ENCODE peak calls at places on chromosome 18, in ten cellular contexts. V, F, B, O, T, I, D, G, N and Z are unnamed samples. For H3K9me3, the result is how much of the 10 kb centered on the place peaks cover.

GRCh38 chr18:26432651-26433424 is 115.5 kb downstream of the KCTD1 start:
- DNase-seq in V (no peak), F (no peak), B (no peak), O (no peak), T (no peak), I (no peak), D (no peak), G (no peak), N (no peak), Z (no peak)

GRCh38 chr18:36066001-36066400 is 1.4 kb downstream of the RPRD1A start:
- DNase-seq in V (no peak), F (no peak), B (no peak), O (no peak), T (no peak), I (no peak), D (no peak), G (no peak), N (no peak), Z (no peak)

GRCh38 chr18:26071020-26071419 is 19.4 kb downstream of the SS18 start:
- DNase-seq in V (no peak), F (no peak), B (no peak), O (no peak), T (no peak), I (no peak), D (no peak), G (no peak), N (no peak), Z (no peak)

GRCh38 chr18:8860845-8861642 is 155.7 kb downstream of the MTCL1 start:
- DNase-seq in V (no peak), F (no peak), B (no peak), O (no peak), T (peak), I (no peak), D (no peak), G (no peak), N (no peak), Z (no peak)

GRCh38 chr18:49305688-49306336 is 154.6 kb downstream of the DYM start:
- DNase-seq in V (no peak), F (no peak), B (no peak), O (no peak), T (no peak), I (peak), D (no peak), G (no peak), N (no peak), Z (no peak)

GRCh38 chr18:27114842-27115241 is 70.3 kb downstream of the CHST9 start:
- DNase-seq in V (no peak), F (no peak), B (no peak), O (no peak), T (no peak), I (no peak), D (no peak), G (no peak), N (no peak), Z (no peak)

GRCh38 chr18:27604583-27604982 is 419.5 kb upstream of the CHST9 start:
- DNase-seq in V (no peak), F (no peak), B (no peak), O (no peak), T (no peak), I (no peak), D (no peak), G (no peak), N (no peak), Z (no peak)

GRCh38 chr18:79545714-79546113 is 133.9 kb upstream of the CTDP1 start:
- DNase-seq in V (no peak), F (peak), B (no peak), O (no peak), T (no peak), I (no peak), D (no peak), G (no peak), N (no peak), Z (no peak)

GRCh38 chr18:30625961-30626360 is 416.6 kb downstream of the DSC3 start:
- DNase-seq in V (no peak), F (no peak), B (no peak), O (no peak), T (no peak), I (no peak), D (no peak), G (no peak), N (peak), Z (no peak)

GRCh38 chr18:58466636-58467205 is 162.2 kb downstream of the ALPK2 start:
- DNase-seq in V (no peak), F (no peak), B (no peak), O (no peak), T (no peak), I (peak), D (no peak), G (no peak), N (peak), Z (no peak)

GRCh38 chr18:72830109-72830508 is 37.7 kb downstream of the NETO1 start:
- DNase-seq in V (no peak), F (no peak), B (peak), O (no peak), T (peak), I (no peak), D (no peak), G (no peak), N (no peak), Z (no peak)

GRCh38 chr18:43665239-43665788 is 388.0 kb upstream of the SYT4 start:
- DNase-seq in V (no peak), F (no peak), B (no peak), O (peak), T (no peak), I (peak), D (no peak), G (no peak), N (no peak), Z (no peak)

GRCh38 chr18:10401489-10401888 is 52.9 kb upstream of the APCDD1 start:
- DNase-seq in V (no peak), F (no peak), B (no peak), O (no peak), T (no peak), I (no peak), D (no peak), G (no peak), N (no peak), Z (no peak)

GRCh38 chr18:23735021-23735464 is 45.8 kb downstream of the LAMA3 start:
- DNase-seq in V (no peak), F (no peak), B (no peak), O (no peak), T (no peak), I (no peak), D (no peak), G (no peak), N (no peak), Z (no peak)

GRCh38 chr18:35559867-35560266 is 21.7 kb upstream of the GALNT1 start:
- DNase-seq in V (no peak), F (no peak), B (no peak), O (no peak), T (no peak), I (no peak), D (no peak), G (no peak), N (no peak), Z (no peak)

GRCh38 chr18:25102657-25103056 is 249.3 kb downstream of the ZNF521 start:
- DNase-seq in V (no peak), F (no peak), B (no peak), O (no peak), T (no peak), I (no peak), D (no peak), G (no peak), N (no peak), Z (no peak)

GRCh38 chr18:57050314-57050949 is 96.5 kb upstream of the BOD1L2 start:
- DNase-seq in V (no peak), F (no peak), B (no peak), O (no peak), T (no peak), I (no peak), D (no peak), G (no peak), N (no peak), Z (no peak)

GRCh38 chr18:10259934-10260333 is 194.5 kb upstream of the APCDD1 start:
- DNase-seq in V (no peak), F (no peak), B (no peak), O (no peak), T (no peak), I (no peak), D (no peak), G (no peak), N (no peak), Z (no peak)

GRCh38 chr18:56748698-56749268 is 97.6 kb downstream of the WDR7 start:
- DNase-seq in V (peak), F (no peak), B (no peak), O (peak), T (peak), I (no peak), D (no peak), G (no peak), N (no peak), Z (no peak)

GRCh38 chr18:23626451-23627279 is 36.0 kb downstream of the ANKRD29 start:
- DNase-seq in V (no peak), F (no peak), B (no peak), O (no peak), T (no peak), I (no peak), D (no peak), G (no peak), N (no peak), Z (no peak)

GRCh38 chr18:59954241-59954640 is 54.4 kb downstream of the PMAIP1 start:
- DNase-seq in V (no peak), F (no peak), B (no peak), O (no peak), T (no peak), I (no peak), D (no peak), G (no peak), N (no peak), Z (no peak)

GRCh38 chr18:59143441-59143840 is 3.8 kb downstream of the SEC11C start:
- DNase-seq in V (no peak), F (no peak), B (no peak), O (no peak), T (peak), I (no peak), D (no peak), G (no peak), N (no peak), Z (no peak)

GRCh38 chr18:48455555-48456478 is 46.6 kb upstream of the ZBTB7C start:
- DNase-seq in V (no peak), F (no peak), B (no peak), O (peak), T (peak), I (peak), D (no peak), G (no peak), N (peak), Z (peak)

GRCh38 chr18:49247786-49248185 is 212.7 kb downstream of the DYM start:
- DNase-seq in V (no peak), F (no peak), B (no peak), O (no peak), T (no peak), I (no peak), D (no peak), G (no peak), N (no peak), Z (no peak)

GRCh38 chr18:2687390-2688001 is 32.0 kb downstream of the SMCHD1 start:
- DNase-seq in V (no peak), F (no peak), B (no peak), O (no peak), T (peak), I (no peak), D (no peak), G (no peak), N (no peak), Z (no peak)

GRCh38 chr18:12155996-12156395 is 62.4 kb downstream of the ANKRD62 start:
- DNase-seq in V (no peak), F (no peak), B (no peak), O (no peak), T (no peak), I (no peak), D (no peak), G (no peak), N (no peak), Z (no peak)

GRCh38 chr18:79378416-79379250 is 17.1 kb upstream of the NFATC1 start:
- DNase-seq in V (peak), F (no peak), B (peak), O (no peak), T (peak), I (no peak), D (peak), G (peak), N (peak), Z (peak)

GRCh38 chr18:48529796-48530195 is 9.0 kb upstream of the CTIF start:
- DNase-seq in V (no peak), F (no peak), B (peak), O (no peak), T (no peak), I (no peak), D (no peak), G (no peak), N (no peak), Z (no peak)

GRCh38 chr18:57910817-57911216 is 107.7 kb upstream of the ATP8B1 start:
- DNase-seq in V (peak), F (no peak), B (peak), O (no peak), T (no peak), I (no peak), D (no peak), G (no peak), N (no peak), Z (no peak)

GRCh38 chr18:2555895-2556294 is 15.4 kb downstream of the METTL4 start:
- DNase-seq in V (no peak), F (no peak), B (no peak), O (no peak), T (no peak), I (no peak), D (no peak), G (no peak), N (no peak), Z (no peak)

GRCh38 chr18:5894613-5895299 is 566 bp downstream of the TMEM200C start:
- DNase-seq in V (no peak), F (no peak), B (peak), O (no peak), T (no peak), I (no peak), D (peak), G (peak), N (peak), Z (no peak)

GRCh38 chr18:14979875-14980274 is 231.9 kb downstream of the ANKRD30B start:
- DNase-seq in V (no peak), F (no peak), B (no peak), O (no peak), T (no peak), I (no peak), D (no peak), G (no peak), N (no peak), Z (no peak)
- H3K9me3 ChIP-seq in V (under half), F (under half), B (half or more), O (under half), T (under half), I (under half), D (under half), G (under half), N (under half), Z (under half)

GRCh38 chr18:14924226-14924625 is 176.3 kb downstream of the ANKRD30B start:
- DNase-seq in V (no peak), F (peak), B (no peak), O (no peak), T (no peak), I (no peak), D (no peak), G (no peak), N (no peak), Z (no peak)
- H3K9me3 ChIP-seq in V (under half), F (under half), B (half or more), O (half or more), T (under half), I (under half), D (under half), G (under half), N (under half), Z (under half)

GRCh38 chr18:22021701-22022100 is 147.7 kb upstream of the GATA6 start:
- DNase-seq in V (no peak), F (no peak), B (no peak), O (no peak), T (no peak), I (no peak), D (peak), G (no peak), N (no peak), Z (no peak)
- H3K9me3 ChIP-seq in V (under half), F (under half), B (under half), O (under half), T (under half), I (under half), D (under half), G (under half), N (under half), Z (under half)

DNA sequence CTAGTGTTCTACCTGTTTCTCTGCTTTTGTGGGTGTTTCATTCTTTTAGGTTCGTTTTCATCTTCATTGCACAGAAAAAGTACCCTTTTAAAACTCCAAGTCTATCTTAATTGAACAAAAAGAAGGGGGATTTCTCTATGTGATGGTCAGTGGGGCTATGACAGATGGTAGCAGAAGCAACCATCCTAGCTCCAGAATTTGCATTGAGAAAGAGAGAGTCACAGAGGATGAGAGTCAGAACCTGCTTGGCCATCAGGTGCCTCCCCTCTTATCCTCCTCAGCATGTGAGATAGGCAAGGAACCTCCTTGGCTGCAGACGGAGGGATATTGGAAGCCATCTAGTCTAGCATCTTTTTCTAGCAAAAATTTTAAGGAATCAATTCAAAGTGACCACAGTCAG is 398.0 kb upstream of the DCC start:
- DNase-seq in V (no peak), F (no peak), B (no peak), O (no peak), T (no peak), I (no peak), D (no peak), G (no peak), N (no peak), Z (no peak)
- H3K9me3 ChIP-seq in V (under half), F (under half), B (under half), O (under half), T (under half), I (under half), D (under half), G (under half), N (under half), Z (under half)